ENCODE peak calls at places on chromosomes 7 and 10, in six cellular contexts. E is breast epithelium, K is K562, Z is spleen, Y is sigmoid colon, X is H1. I is an unnamed sample.

GRCh38 chr7:1513657-1514095 is 9.5 kb upstream of the INTS1 start:
- DNase-seq in E (peak), K (no peak), Z (no peak), Y (no peak), X (no peak), I (peak)

GRCh38 chr7:44072364-44073231 is 7.2 kb upstream of the PGAM2 start:
- DNase-seq in E (peak), K (peak), Z (peak), Y (peak), X (peak), I (peak)

GRCh38 chr7:90412458-90413184 is 9.4 kb downstream of the CLDN12 start:
- DNase-seq in E (no peak), K (no peak), Z (no peak), Y (no peak), X (no peak), I (peak)

GRCh38 chr10:102681696-102682095 is 32.5 kb downstream of the ARL3 start:
- DNase-seq in E (no peak), K (no peak), Z (no peak), Y (peak), X (no peak), I (no peak)

GRCh38 chr7:64867863-64868440 is 35.1 kb upstream of the ZNF273 start:
- DNase-seq in E (no peak), K (no peak), Z (no peak), Y (no peak), X (no peak), I (no peak)

GRCh38 chr7:148664319-148664718 is 34.4 kb upstream of the CUL1 start:
- DNase-seq in E (no peak), K (no peak), Z (no peak), Y (no peak), X (no peak), I (no peak)

GRCh38 chr7:116305485-116306408 is 95.4 kb downstream of the TES start:
- DNase-seq in E (no peak), K (no peak), Z (no peak), Y (no peak), X (no peak), I (no peak)

GRCh38 chr7:136640977-136641376 is 227.5 kb upstream of the CHRM2 start:
- DNase-seq in E (no peak), K (no peak), Z (no peak), Y (no peak), X (no peak), I (no peak)

GRCh38 chr7:128357366-128357662 is 4.2 kb downstream of the PRRT4 start:
- DNase-seq in E (no peak), K (no peak), Z (no peak), Y (no peak), X (no peak), I (no peak)

GRCh38 chr7:149010451-149010850 is 17.9 kb downstream of the PDIA4 start:
- DNase-seq in E (no peak), K (no peak), Z (peak), Y (no peak), X (no peak), I (no peak)

GRCh38 chr10:126062132-126063032 is 166.0 kb downstream of the FANK1 start:
- DNase-seq in E (peak), K (no peak), Z (no peak), Y (peak), X (no peak), I (peak)

GRCh38 chr10:86366033-86366901 is at the start of gene GRID1:
- DNase-seq in E (no peak), K (peak), Z (peak), Y (peak), X (no peak), I (no peak)

GRCh38 chr10:29635711-29636144 is 957 bp upstream of the SVIL start:
- DNase-seq in E (no peak), K (no peak), Z (no peak), Y (no peak), X (no peak), I (no peak)

GRCh38 chr7:50838675-50839377 is 56.1 kb upstream of the GRB10 start:
- DNase-seq in E (no peak), K (no peak), Z (no peak), Y (no peak), X (no peak), I (no peak)

GRCh38 chr10:114995468-114995867 is 57.5 kb downstream of the TRUB1 start:
- DNase-seq in E (no peak), K (no peak), Z (no peak), Y (no peak), X (no peak), I (no peak)

GRCh38 chr10:113519616-113520015 is 33.2 kb upstream of the HABP2 start:
- DNase-seq in E (no peak), K (no peak), Z (no peak), Y (no peak), X (no peak), I (no peak)

GRCh38 chr7:143013897-143014296 is 13.0 kb downstream of the OR9A2 start:
- DNase-seq in E (no peak), K (no peak), Z (no peak), Y (no peak), X (no peak), I (no peak)

GRCh38 chr7:47503283-47503682 is 78.6 kb downstream of the TNS3 start:
- DNase-seq in E (no peak), K (no peak), Z (no peak), Y (no peak), X (no peak), I (no peak)

GRCh38 chr7:115338016-115338415 is 416.1 kb downstream of the MDFIC start:
- DNase-seq in E (no peak), K (no peak), Z (no peak), Y (no peak), X (no peak), I (no peak)

GRCh38 chr7:120725376-120726039 is 132.4 kb downstream of the TSPAN12 start:
- DNase-seq in E (no peak), K (peak), Z (no peak), Y (no peak), X (no peak), I (no peak)

GRCh38 chr7:81299711-81300110 is 380.9 kb upstream of the SEMA3C start:
- DNase-seq in E (no peak), K (no peak), Z (no peak), Y (no peak), X (no peak), I (no peak)

GRCh38 chr7:121126201-121126600 is 137.7 kb downstream of the CPED1 start:
- DNase-seq in E (no peak), K (no peak), Z (no peak), Y (no peak), X (no peak), I (no peak)

GRCh38 chr7:16646427-16647081 is 573 bp downstream of the BZW2 start:
- DNase-seq in E (no peak), K (no peak), Z (no peak), Y (no peak), X (no peak), I (peak)

GRCh38 chr7:16644624-16644986 is 949 bp downstream of the ANKMY2 start:
- DNase-seq in E (peak), K (peak), Z (peak), Y (peak), X (no peak), I (peak)

GRCh38 chr7:16644987-16645592 is 464 bp downstream of the ANKMY2 start:
- DNase-seq in E (peak), K (peak), Z (peak), Y (peak), X (no peak), I (peak)

GRCh38 chr7:16645593-16646426 is at the start of the genes ANKMY2 and BZW2:
- DNase-seq in E (peak), K (peak), Z (peak), Y (peak), X (peak), I (peak)

DNA sequence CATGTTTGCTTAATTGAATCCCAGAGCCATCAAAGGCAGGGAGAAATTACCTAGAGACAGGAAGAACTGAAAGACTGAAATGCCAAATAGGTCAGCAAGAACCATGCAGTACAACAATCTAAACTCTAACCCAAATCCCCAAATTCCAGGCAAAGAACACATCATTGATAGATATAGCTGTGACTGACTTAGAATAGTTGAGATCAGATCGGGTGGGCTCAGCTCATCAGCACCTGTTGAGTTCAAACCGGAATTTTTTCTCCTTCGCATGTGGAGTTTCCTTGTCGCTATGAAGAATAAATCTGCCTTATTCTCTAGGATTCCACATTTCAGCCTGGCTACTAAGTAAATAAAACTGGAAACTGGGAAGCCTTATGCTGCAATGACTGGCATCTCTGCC is 1.4 kb downstream of the ANKMY2 start:
- DNase-seq in E (no peak), K (no peak), Z (no peak), Y (no peak), X (no peak), I (no peak)
- H3K27ac ChIP-seq in E (peak), K (peak), Z (peak), Y (peak), X (no peak), I (peak)

GRCh38 chr7:158729646-158730382 is 25.2 kb upstream of the NCAPG2 start:
- DNase-seq in E (no peak), K (no peak), Z (no peak), Y (no peak), X (no peak), I (no peak)
- TF ChIP-seq POLR2AphosphoS5 in E (no peak), K (no peak), Z (no peak), Y (no peak), X (no peak), I (no peak)

GRCh38 chr7:21893401-21893800 is 52.3 kb downstream of the CDCA7L start:
- DNase-seq in E (no peak), K (no peak), Z (no peak), Y (no peak), X (no peak), I (no peak)

GRCh38 chr7:21902240-21902639 is 43.5 kb downstream of the CDCA7L start:
- DNase-seq in E (no peak), K (no peak), Z (no peak), Y (no peak), X (no peak), I (no peak)

GRCh38 chr7:21903074-21903786 is 42.5 kb downstream of the CDCA7L start:
- DNase-seq in E (no peak), K (no peak), Z (no peak), Y (no peak), X (no peak), I (no peak)

DNA sequence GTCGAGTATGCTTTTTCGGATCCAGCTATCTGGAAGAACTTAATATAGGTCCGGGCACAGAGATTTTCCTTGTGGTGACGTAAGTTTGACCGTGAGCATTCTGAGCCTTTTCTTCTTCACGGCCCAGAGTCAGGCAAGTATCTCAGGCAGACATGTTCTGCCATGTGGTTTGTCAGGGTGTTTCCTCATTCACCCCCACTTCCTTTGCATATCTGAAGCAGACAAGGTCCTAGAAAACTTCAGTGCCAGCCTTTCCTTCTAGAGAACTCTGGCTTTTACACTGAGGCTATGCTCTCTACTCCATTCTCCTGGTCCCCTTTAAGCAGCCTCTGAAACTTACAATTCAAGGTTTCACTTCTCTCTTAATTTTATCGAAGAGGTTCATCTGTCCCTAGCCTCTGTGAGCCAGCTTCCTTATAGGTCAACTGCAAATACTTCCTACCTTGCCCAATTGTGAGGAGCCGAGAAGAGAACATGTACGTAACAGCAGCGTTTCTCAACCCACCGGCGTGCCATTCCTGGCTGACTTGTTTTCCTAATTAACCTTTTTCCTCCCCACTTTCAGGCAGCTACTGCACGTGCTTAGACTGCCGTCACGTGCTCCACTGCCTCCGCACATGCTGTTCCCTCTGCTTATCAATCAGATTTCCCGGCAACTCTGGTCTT is 47.3 kb downstream of the CDCA7L start:
- DNase-seq in E (no peak), K (no peak), Z (peak), Y (no peak), X (no peak), I (no peak)
- H3K27ac ChIP-seq in E (no peak), K (no peak), Z (peak), Y (no peak), X (no peak), I (peak)

GRCh38 chr7:31873816-31874597 is 187.0 kb downstream of the PPP1R17 start:
- DNase-seq in E (no peak), K (no peak), Z (no peak), Y (no peak), X (no peak), I (no peak)

GRCh38 chr7:31878875-31879274 is 191.3 kb downstream of the PDE1C start:
- DNase-seq in E (no peak), K (no peak), Z (no peak), Y (no peak), X (no peak), I (no peak)

GRCh38 chr7:31874631-31875374 is 187.8 kb downstream of the PPP1R17 start:
- DNase-seq in E (no peak), K (no peak), Z (no peak), Y (no peak), X (no peak), I (no peak)

GRCh38 chr7:31875424-31875823 is 188.4 kb downstream of the PPP1R17 start:
- DNase-seq in E (no peak), K (no peak), Z (no peak), Y (no peak), X (no peak), I (no peak)
- TF ChIP-seq POLR2AphosphoS5 in E (no peak), K (no peak), Z (no peak), Y (no peak), X (no peak), I (no peak)

DNA sequence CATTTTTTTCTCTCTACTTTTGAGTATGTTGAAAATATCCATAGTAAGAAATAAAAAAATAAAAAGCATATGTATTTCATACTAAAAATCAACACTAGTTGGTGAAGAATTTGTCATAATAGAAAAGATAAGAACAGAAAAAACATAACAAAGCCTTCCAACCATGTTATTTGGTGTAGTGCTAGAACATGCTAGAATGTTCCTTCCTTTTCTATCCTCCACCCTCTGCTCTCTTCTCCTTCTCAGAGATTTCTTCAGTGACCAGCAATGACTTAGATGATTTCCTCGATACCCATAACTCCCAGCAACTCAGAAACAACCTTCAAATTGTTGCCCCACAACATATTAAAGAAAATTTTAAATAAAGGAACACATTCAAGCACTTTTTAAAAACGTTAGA is 2.6 kb downstream of the ZC3HAV1 start:
- DNase-seq in E (no peak), K (no peak), Z (no peak), Y (no peak), X (no peak), I (no peak)
- H3K27ac ChIP-seq in E (peak), K (peak), Z (peak), Y (no peak), X (no peak), I (peak)

GRCh38 chr10:59079386-59080226 is 96.8 kb upstream of the PHYHIPL start:
- DNase-seq in E (no peak), K (no peak), Z (no peak), Y (no peak), X (no peak), I (no peak)
- TF ChIP-seq POLR2AphosphoS5 in E (no peak), K (no peak), Z (no peak), Y (no peak), X (no peak), I (no peak)

GRCh38 chr10:96661632-96662031 is 58.7 kb downstream of the PIK3AP1 start:
- DNase-seq in E (no peak), K (no peak), Z (no peak), Y (no peak), X (no peak), I (no peak)
- H3K27ac ChIP-seq in E (no peak), K (no peak), Z (peak), Y (no peak), X (no peak), I (no peak)

DNA sequence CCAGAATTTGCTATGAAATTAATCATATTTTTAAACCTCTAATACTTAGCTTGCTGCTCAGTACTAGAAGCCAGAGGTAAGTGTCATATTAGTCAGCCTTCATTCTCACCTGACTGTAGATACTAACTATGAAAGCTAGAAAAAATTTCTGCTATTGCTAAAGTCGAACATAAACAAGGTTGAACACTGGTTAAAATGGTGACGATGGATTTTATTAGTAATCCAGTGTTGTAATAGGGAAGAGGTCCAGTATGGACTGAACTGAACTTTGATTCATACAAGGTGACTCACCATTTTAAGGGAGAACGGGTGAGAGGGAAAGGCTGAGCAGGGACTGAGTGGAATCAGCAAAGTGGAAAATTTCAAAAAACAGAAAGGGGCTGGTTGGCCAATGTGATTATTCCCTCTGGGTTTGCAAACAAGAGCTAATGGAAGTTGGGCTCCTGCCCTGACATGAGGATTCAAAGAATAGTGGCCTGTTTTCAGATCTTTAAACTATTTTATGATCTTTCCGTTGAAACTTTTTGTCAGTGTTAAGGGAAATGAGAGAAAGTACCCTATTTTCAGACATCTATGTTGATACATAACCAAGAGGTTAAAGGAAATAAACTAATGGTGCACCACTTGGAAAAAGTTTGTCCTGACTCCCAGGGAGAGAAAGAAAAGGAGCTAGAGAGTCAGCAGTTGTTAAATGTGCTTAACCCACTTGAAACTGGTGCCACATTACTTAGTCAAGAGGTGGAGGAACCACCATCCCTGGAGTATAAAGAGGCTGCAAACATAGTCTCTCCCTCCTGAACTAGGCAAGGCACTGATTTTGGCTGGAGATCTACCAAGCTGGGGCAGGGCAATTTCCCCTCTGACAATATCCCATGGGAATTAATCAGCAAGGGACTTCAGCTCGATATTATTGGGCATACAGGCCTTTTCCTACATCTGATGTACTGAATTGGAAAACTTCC is 15.3 kb upstream of the AKR1C1 start:
- DNase-seq in E (no peak), K (no peak), Z (no peak), Y (peak), X (no peak), I (no peak)
- TF ChIP-seq POLR2AphosphoS5 in E (no peak), K (no peak), Z (no peak), Y (peak), X (no peak), I (peak)

I was measured in transverse colon.